ENCODE peak calls at places on chromosomes 2 and 18, in six cellular contexts. T is fibroblast of lung, F is IMR-90, X is stomach, Q is PC-3, S is cardiac muscle cell. C is an unnamed sample.

GRCh38 chr18:45049548-45050307 is 369.0 kb downstream of the SETBP1 start:
- DNase-seq in T (peak), F (no peak), X (no peak), Q (no peak), S (peak), C (no peak)

GRCh38 chr2:64141711-64142405 is 2.4 kb downstream of the PELI1 start:
- DNase-seq in T (peak), F (peak), X (no peak), Q (no peak), S (peak), C (no peak)

GRCh38 chr18:46706968-46707367 is 49.9 kb downstream of the ST8SIA5 start:
- DNase-seq in T (no peak), F (no peak), X (no peak), Q (peak), S (no peak), C (no peak)

GRCh38 chr2:145725876-145726275 is 1206.0 kb upstream of the ZEB2 start:
- DNase-seq in T (no peak), F (no peak), X (no peak), Q (no peak), S (no peak), C (no peak)

GRCh38 chr18:74825460-74825859 is 227.8 kb downstream of the ZNF407 start:
- DNase-seq in T (no peak), F (no peak), X (no peak), Q (no peak), S (no peak), C (no peak)

GRCh38 chr2:64133828-64134227 is 10.4 kb downstream of the PELI1 start:
- DNase-seq in T (peak), F (peak), X (no peak), Q (peak), S (peak), C (no peak)

GRCh38 chr2:150191349-150191748 is 296.1 kb downstream of the RND3 start:
- DNase-seq in T (peak), F (peak), X (no peak), Q (peak), S (peak), C (no peak)

GRCh38 chr2:189129971-189130370 is 49.6 kb downstream of the COL5A2 start:
- DNase-seq in T (peak), F (peak), X (no peak), Q (peak), S (peak), C (no peak)

GRCh38 chr2:163748420-163748819 is 12.6 kb upstream of the FIGN start:
- DNase-seq in T (no peak), F (no peak), X (no peak), Q (peak), S (no peak), C (no peak)

GRCh38 chr2:72154386-72154785 is 6.7 kb upstream of the CYP26B1 start:
- DNase-seq in T (no peak), F (no peak), X (peak), Q (no peak), S (no peak), C (no peak)

GRCh38 chr18:34801769-34802168 is 91.7 kb downstream of the DTNA start:
- DNase-seq in T (peak), F (peak), X (no peak), Q (peak), S (peak), C (no peak)

GRCh38 chr2:105800036-105800755 is 55.5 kb downstream of the NCK2 start:
- DNase-seq in T (peak), F (peak), X (no peak), Q (no peak), S (peak), C (no peak)

GRCh38 chr2:236366406-236366805 is 102.2 kb upstream of the ASB18 start:
- DNase-seq in T (no peak), F (no peak), X (no peak), Q (no peak), S (no peak), C (no peak)

GRCh38 chr18:50866765-50867164 is 12.2 kb upstream of the ME2 start:
- DNase-seq in T (peak), F (no peak), X (no peak), Q (peak), S (peak), C (no peak)

GRCh38 chr2:130288467-130289403 is 54.0 kb upstream of the IMP4 start:
- DNase-seq in T (no peak), F (no peak), X (no peak), Q (no peak), S (no peak), C (no peak)

GRCh38 chr18:10989486-10989885 is 159.9 kb downstream of the PIEZO2 start:
- DNase-seq in T (no peak), F (no peak), X (no peak), Q (no peak), S (no peak), C (no peak)

GRCh38 chr18:48136544-48137353 is 206.3 kb upstream of the SMAD2 start:
- DNase-seq in T (no peak), F (no peak), X (peak), Q (no peak), S (no peak), C (no peak)

GRCh38 chr2:96205888-96206287 is 2.7 kb downstream of the STARD7 start:
- DNase-seq in T (peak), F (peak), X (no peak), Q (peak), S (peak), C (no peak)

GRCh38 chr2:109533823-109534222 is 79.9 kb downstream of the SEPTIN10 start:
- DNase-seq in T (no peak), F (no peak), X (peak), Q (no peak), S (no peak), C (peak)

GRCh38 chr18:33578371-33579146 is 540 bp downstream of the ASXL3 start:
- DNase-seq in T (no peak), F (no peak), X (peak), Q (no peak), S (no peak), C (peak)

GRCh38 chr2:187155472-187155871 is 292.6 kb downstream of the CALCRL start:
- DNase-seq in T (peak), F (no peak), X (no peak), Q (no peak), S (no peak), C (no peak)

GRCh38 chr18:72174972-72175649 is 369.0 kb downstream of the CBLN2 start:
- DNase-seq in T (no peak), F (no peak), X (no peak), Q (no peak), S (no peak), C (no peak)

GRCh38 chr18:23228102-23229051 is 93.1 kb downstream of the CABLES1 start:
- DNase-seq in T (peak), F (peak), X (no peak), Q (peak), S (no peak), C (no peak)

GRCh38 chr2:170823800-170824153 is 7.1 kb downstream of the GAD1 start:
- DNase-seq in T (no peak), F (no peak), X (no peak), Q (no peak), S (no peak), C (no peak)

GRCh38 chr2:178828496-178828895 is 21.3 kb upstream of the TTN start:
- DNase-seq in T (no peak), F (no peak), X (no peak), Q (no peak), S (no peak), C (no peak)

GRCh38 chr2:203897544-203897943 is 30.0 kb downstream of the CTLA4 start:
- DNase-seq in T (no peak), F (no peak), X (no peak), Q (no peak), S (no peak), C (no peak)

GRCh38 chr2:157486596-157487270 is 42.8 kb upstream of the CYTIP start:
- DNase-seq in T (peak), F (peak), X (no peak), Q (peak), S (no peak), C (no peak)

GRCh38 chr2:67649331-67650071 is 252.4 kb downstream of the ETAA1 start:
- DNase-seq in T (peak), F (peak), X (no peak), Q (peak), S (peak), C (no peak)

GRCh38 chr18:73679941-73680700 is 467.5 kb downstream of the FBXO15 start:
- DNase-seq in T (no peak), F (peak), X (no peak), Q (peak), S (peak), C (no peak)

GRCh38 chr2:235951980-235952379 is 216.2 kb downstream of the GBX2 start:
- DNase-seq in T (no peak), F (no peak), X (no peak), Q (peak), S (no peak), C (no peak)

GRCh38 chr2:95076705-95077520 is 44.7 kb downstream of the MRPS5 start:
- DNase-seq in T (peak), F (peak), X (peak), Q (peak), S (peak), C (no peak)

GRCh38 chr2:33264766-33265165 is 211.7 kb upstream of the RASGRP3 start:
- DNase-seq in T (no peak), F (no peak), X (no peak), Q (no peak), S (no peak), C (no peak)

GRCh38 chr2:8496079-8496478 is 185.8 kb upstream of the ID2 start:
- DNase-seq in T (no peak), F (no peak), X (no peak), Q (no peak), S (no peak), C (no peak)

GRCh38 chr2:17303054-17303453 is 215.2 kb downstream of the RAD51AP2 start:
- DNase-seq in T (peak), F (peak), X (no peak), Q (peak), S (peak), C (no peak)

GRCh38 chr2:229220254-229220653 is 50.8 kb downstream of the PID1 start:
- DNase-seq in T (no peak), F (no peak), X (no peak), Q (no peak), S (no peak), C (no peak)

GRCh38 chr2:186572705-186573104 is 17.2 kb upstream of the ITGAV start:
- DNase-seq in T (no peak), F (no peak), X (peak), Q (peak), S (no peak), C (no peak)

GRCh38 chr2:6410265-6410664 is 455.4 kb downstream of the CMPK2 start:
- DNase-seq in T (no peak), F (peak), X (no peak), Q (no peak), S (no peak), C (no peak)

GRCh38 chr2:6412533-6413085 is 453.1 kb downstream of the CMPK2 start:
- DNase-seq in T (peak), F (peak), X (no peak), Q (no peak), S (no peak), C (no peak)

DNA sequence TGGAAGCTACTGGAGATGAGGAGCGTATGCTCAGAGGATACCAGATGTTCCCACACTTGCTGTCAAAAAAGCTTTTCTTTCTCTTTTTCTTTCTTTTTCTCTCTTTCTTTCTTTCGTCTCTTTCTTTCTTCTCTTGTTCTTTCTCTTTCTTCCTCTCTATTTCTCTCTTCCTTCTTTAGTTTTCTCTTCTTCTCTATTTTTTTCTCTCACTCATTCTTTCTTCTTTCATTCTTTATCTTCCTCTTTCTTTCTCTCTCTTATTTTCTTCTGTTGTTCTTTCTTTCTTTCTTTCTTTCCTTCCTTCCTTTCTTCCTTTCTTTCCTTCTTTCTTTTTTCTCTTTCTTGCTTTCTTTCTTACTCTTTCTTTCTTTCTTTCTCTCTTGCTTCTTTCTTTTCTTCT is 457.6 kb downstream of the CMPK2 start:
- DNase-seq in T (no peak), F (no peak), X (no peak), Q (no peak), S (no peak), C (no peak)
- TF ChIP-seq CTCF in T (no peak), F (no peak), X (no peak), Q (no peak), S (no peak), C (no peak)

DNA sequence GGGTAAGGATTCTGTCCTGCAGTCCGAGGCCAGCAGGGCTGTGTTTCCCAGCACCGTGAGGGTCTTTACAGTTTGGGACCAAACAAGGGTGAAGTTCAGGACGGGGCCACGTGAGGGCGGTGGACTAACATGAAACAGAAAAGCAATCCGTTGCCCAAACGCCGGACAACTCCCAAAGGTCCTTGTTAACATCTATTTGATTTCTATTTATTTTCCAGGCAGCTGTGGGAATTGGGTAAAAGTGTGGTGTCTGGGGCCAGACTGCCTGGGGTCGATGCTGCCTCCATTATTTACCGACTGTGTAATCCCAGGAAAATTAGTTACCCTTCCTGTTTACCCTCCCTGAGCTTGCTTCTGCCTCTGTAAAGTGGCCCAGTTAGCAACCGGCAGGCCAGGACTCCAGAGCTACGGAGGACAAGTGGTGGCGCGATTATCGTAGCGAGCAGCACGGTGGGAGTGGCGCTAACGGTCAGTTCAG is 66.3 kb upstream of the TCF7L1 start:
- DNase-seq in T (peak), F (peak), X (peak), Q (peak), S (peak), C (peak)
- H3K4me3 ChIP-seq in T (no peak), F (peak), X (peak), Q (peak), S (peak), C (peak)

GRCh38 chr2:98313512-98314250 is 32.6 kb upstream of the CNGA3 start:
- DNase-seq in T (no peak), F (no peak), X (no peak), Q (no peak), S (no peak), C (no peak)

GRCh38 chr2:98311090-98311489 is 35.2 kb upstream of the CNGA3 start:
- DNase-seq in T (no peak), F (no peak), X (no peak), Q (no peak), S (no peak), C (no peak)

GRCh38 chr2:98308532-98308931 is 37.7 kb upstream of the CNGA3 start:
- DNase-seq in T (no peak), F (no peak), X (no peak), Q (no peak), S (no peak), C (no peak)

GRCh38 chr2:98314251-98314650 is 32.0 kb upstream of the CNGA3 start:
- DNase-seq in T (no peak), F (no peak), X (no peak), Q (no peak), S (no peak), C (no peak)

DNA sequence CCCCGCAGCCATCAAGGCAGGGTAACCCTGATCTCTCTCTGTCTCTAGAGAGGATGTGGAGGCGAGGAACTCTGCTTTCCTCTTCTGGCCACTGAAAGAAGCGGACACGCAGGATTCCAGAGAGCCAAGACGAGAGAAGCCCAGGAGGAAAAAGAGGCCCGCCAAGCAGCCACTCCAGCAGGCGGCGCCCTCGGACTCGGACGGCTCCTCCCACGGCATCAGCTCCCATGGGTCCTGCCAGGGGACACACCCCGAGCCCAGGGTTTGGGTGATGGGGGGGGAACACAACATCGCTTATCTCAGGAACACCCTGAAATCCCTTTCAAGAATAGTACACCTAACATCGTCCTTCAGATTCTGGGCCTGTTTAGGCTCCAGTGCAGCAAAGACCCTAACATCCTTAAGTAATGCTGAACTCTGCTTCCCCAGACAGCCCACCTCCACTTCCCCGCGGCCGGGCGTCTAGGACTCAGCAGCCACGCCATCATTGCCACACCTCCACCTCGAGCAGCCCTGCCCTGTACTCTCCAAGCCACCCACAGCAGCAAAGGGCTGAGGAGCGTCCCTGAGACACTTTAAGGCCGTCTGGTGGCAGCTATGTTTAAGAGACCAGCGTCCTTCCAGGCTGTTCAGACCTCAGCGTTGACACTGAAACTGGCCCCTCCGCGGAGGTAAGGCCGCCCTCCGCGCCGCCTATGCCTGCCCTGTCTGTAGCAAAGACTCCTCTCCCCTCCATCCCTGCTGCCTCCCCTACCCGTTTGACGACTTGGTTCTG is 34.3 kb upstream of the CNGA3 start:
- DNase-seq in T (no peak), F (no peak), X (no peak), Q (no peak), S (no peak), C (no peak)
- TF ChIP-seq CTCF in T (no peak), F (no peak), X (no peak), Q (no peak), S (no peak), C (no peak)

GRCh38 chr2:46936566-46936965 is 21.0 kb upstream of the MCFD2 start:
- DNase-seq in T (no peak), F (peak), X (no peak), Q (no peak), S (no peak), C (no peak)

GRCh38 chr2:46942143-46942526 is 26.5 kb upstream of the MCFD2 start:
- DNase-seq in T (no peak), F (no peak), X (peak), Q (peak), S (peak), C (no peak)

GRCh38 chr2:46942891-46943626 is 27.5 kb upstream of the MCFD2 start:
- DNase-seq in T (no peak), F (no peak), X (no peak), Q (no peak), S (no peak), C (no peak)

GRCh38 chr2:46937457-46937856 is 21.9 kb upstream of the MCFD2 start:
- DNase-seq in T (no peak), F (no peak), X (no peak), Q (peak), S (no peak), C (no peak)

GRCh38 chr2:46939596-46940359 is 24.2 kb upstream of the MCFD2 start:
- DNase-seq in T (no peak), F (no peak), X (peak), Q (no peak), S (peak), C (no peak)
- H3K4me3 ChIP-seq in T (peak), F (no peak), X (peak), Q (peak), S (no peak), C (peak)

DNA sequence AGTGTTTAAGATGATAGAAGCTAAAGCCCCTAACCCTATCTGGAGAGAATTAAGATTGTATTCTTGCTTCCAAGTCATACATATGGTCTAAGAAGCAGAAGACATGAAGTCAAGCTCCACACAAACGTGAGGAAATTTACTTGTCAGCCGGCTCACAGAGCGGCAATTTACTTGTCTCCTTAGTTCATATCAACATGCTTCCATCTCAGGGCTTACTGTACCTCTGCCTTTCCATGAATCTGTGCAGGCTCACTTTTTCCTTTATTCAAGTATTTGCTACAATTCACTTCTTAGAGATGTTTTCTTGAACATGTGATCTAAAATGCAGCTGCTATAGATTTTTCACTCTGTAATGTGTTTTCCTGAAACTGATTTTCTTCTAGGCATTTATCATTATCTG is 1386.4 kb downstream of the LRP1B start:
- DNase-seq in T (no peak), F (no peak), X (no peak), Q (no peak), S (no peak), C (no peak)
- TF ChIP-seq CTCF in T (no peak), F (no peak), X (no peak), Q (no peak), S (no peak), C (no peak)

DNA sequence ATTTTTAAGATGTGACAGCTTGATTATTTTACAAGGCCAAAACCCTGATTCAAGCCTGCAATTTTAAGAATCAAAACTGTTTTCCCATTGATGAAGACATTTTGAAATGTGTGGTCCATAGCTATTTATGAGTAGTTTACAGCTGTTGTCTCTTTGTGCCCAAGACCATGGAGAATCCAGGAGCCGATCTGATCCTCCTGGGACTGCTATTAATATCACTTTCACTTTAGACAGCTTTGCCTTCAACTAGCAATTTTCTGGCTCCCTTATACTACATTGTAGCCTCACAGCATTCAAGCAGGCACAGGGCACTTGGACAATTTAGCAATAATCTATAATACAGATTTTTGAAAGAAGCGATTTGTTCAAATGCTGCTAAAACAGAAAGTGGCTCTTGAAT is 172.9 kb downstream of the SLC8A1 start:
- DNase-seq in T (peak), F (peak), X (no peak), Q (no peak), S (no peak), C (no peak)
- H3K4me3 ChIP-seq in T (peak), F (peak), X (no peak), Q (no peak), S (no peak), C (peak)

DNA sequence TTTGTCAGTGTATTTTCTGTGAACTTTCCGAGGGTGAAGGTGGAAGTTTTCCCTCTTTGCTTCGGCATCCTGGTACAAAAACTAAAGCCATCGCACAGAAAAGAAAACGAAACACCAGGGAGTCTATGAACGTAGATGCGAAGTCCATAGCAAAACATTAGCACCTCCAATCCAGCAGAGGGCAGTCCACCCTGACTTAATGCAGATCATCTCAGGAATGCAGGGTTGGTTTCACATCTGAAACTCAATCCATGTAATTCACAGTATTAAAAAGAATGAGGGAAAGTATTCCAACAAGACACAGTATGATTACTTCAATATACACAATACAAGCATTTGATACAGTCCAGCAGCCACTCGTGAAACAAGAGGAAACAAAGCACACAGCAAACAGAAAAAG is 70.8 kb downstream of the RTP5 start:
- DNase-seq in T (no peak), F (no peak), X (no peak), Q (no peak), S (no peak), C (no peak)
- TF ChIP-seq CTCF in T (peak), F (no peak), X (no peak), Q (peak), S (peak), C (no peak)